ENCODE peak calls at places on chromosome 11, in seven cellular contexts. R is Peyer's patch, F is neural crest cell, U is fibroblast of villous mesenchyme, N is endothelial cell of umbilical vein, A is tibial nerve, H is AG09309. E is an unnamed sample.

GRCh38 chr11:21654091-21654490 is 538.8 kb upstream of the ANO5 start:
- DNase-seq in R (no peak), F (no peak), U (no peak), N (no peak), A (no peak), H (no peak), E (no peak)

GRCh38 chr11:65456418-65456817 is 33.8 kb downstream of the NEAT1 start:
- DNase-seq in R (no peak), F (no peak), U (peak), N (no peak), A (no peak), H (no peak), E (no peak)

GRCh38 chr11:7677801-7678201 is 4.5 kb upstream of the CYB5R2 start:
- DNase-seq in R (no peak), F (no peak), U (peak), N (no peak), A (no peak), H (no peak), E (no peak)

GRCh38 chr11:102010776-102011500 is 36.3 kb upstream of the CFAP300 start:
- DNase-seq in R (no peak), F (no peak), U (peak), N (peak), A (peak), H (peak), E (no peak)

GRCh38 chr11:59185412-59185811 is 13.5 kb downstream of the DTX4 start:
- DNase-seq in R (no peak), F (no peak), U (no peak), N (no peak), A (no peak), H (no peak), E (no peak)

GRCh38 chr11:67666676-67667489 is 7.5 kb downstream of the ALDH3B2 start:
- DNase-seq in R (no peak), F (no peak), U (no peak), N (no peak), A (no peak), H (no peak), E (no peak)

GRCh38 chr11:69293819-69294505 is at the start of gene MYEOV:
- DNase-seq in R (peak), F (no peak), U (peak), N (peak), A (no peak), H (no peak), E (peak)

GRCh38 chr11:100619484-100619883 is 67.6 kb upstream of the ARHGAP42 start:
- DNase-seq in R (no peak), F (no peak), U (no peak), N (peak), A (no peak), H (no peak), E (no peak)

GRCh38 chr11:61297341-61297740 is 2.2 kb upstream of the VWCE start:
- DNase-seq in R (no peak), F (no peak), U (no peak), N (no peak), A (no peak), H (no peak), E (no peak)

GRCh38 chr11:57539342-57539741 is 1.9 kb downstream of the SMTNL1 start:
- DNase-seq in R (no peak), F (no peak), U (no peak), N (no peak), A (no peak), H (no peak), E (no peak)

GRCh38 chr11:64001552-64002427 is 15.6 kb downstream of the OTUB1 start:
- DNase-seq in R (no peak), F (no peak), U (peak), N (peak), A (no peak), H (no peak), E (no peak)

GRCh38 chr11:63831326-63831725 is 7.6 kb upstream of the MARK2 start:
- DNase-seq in R (no peak), F (no peak), U (no peak), N (no peak), A (no peak), H (no peak), E (no peak)

GRCh38 chr11:27218498-27219038 is 144.4 kb downstream of the CCDC34 start:
- DNase-seq in R (no peak), F (no peak), U (no peak), N (no peak), A (no peak), H (peak), E (no peak)

GRCh38 chr11:19714387-19715363 is 2.0 kb downstream of the NAV2 start:
- DNase-seq in R (no peak), F (no peak), U (peak), N (peak), A (peak), H (no peak), E (peak)

GRCh38 chr11:85694385-85694980 is 8.5 kb upstream of the CCDC89 start:
- DNase-seq in R (no peak), F (no peak), U (peak), N (peak), A (no peak), H (no peak), E (no peak)

GRCh38 chr11:83069441-83070043 is 2.2 kb downstream of the RAB30 start:
- DNase-seq in R (peak), F (no peak), U (peak), N (peak), A (no peak), H (no peak), E (no peak)

GRCh38 chr11:102592634-102593581 is 32.2 kb downstream of the MMP20 start:
- DNase-seq in R (no peak), F (no peak), U (peak), N (peak), A (no peak), H (no peak), E (no peak)

GRCh38 chr11:78708388-78708787 is 133.7 kb upstream of the NARS2 start:
- DNase-seq in R (no peak), F (no peak), U (no peak), N (no peak), A (no peak), H (no peak), E (no peak)

GRCh38 chr11:14636119-14636518 is 7.5 kb upstream of the PDE3B start:
- DNase-seq in R (no peak), F (no peak), U (no peak), N (no peak), A (no peak), H (no peak), E (peak)

GRCh38 chr11:128419012-128419767 is 168.2 kb downstream of the ETS1 start:
- DNase-seq in R (no peak), F (no peak), U (no peak), N (no peak), A (no peak), H (no peak), E (no peak)

GRCh38 chr11:63598556-63598955 is 15.7 kb downstream of the PLAAT3 start:
- DNase-seq in R (no peak), F (no peak), U (no peak), N (no peak), A (no peak), H (no peak), E (no peak)

GRCh38 chr11:99464985-99465384 is 444.2 kb downstream of the CNTN5 start:
- DNase-seq in R (no peak), F (no peak), U (no peak), N (no peak), A (no peak), H (no peak), E (no peak)

GRCh38 chr11:34269031-34269430 is 88.8 kb downstream of the ABTB2 start:
- DNase-seq in R (no peak), F (no peak), U (no peak), N (no peak), A (no peak), H (no peak), E (no peak)

GRCh38 chr11:30960387-30960992 is 374.3 kb upstream of the MPPED2 start:
- DNase-seq in R (no peak), F (peak), U (peak), N (peak), A (no peak), H (peak), E (no peak)

GRCh38 chr11:58965246-58965985 is 26.1 kb downstream of the GLYATL1 start:
- DNase-seq in R (no peak), F (no peak), U (no peak), N (no peak), A (no peak), H (peak), E (no peak)

GRCh38 chr11:10108901-10109665 is 184.9 kb downstream of the SBF2 start:
- DNase-seq in R (no peak), F (no peak), U (peak), N (peak), A (no peak), H (peak), E (no peak)

GRCh38 chr11:23585700-23586099 is 725.4 kb upstream of the CCDC179 start:
- DNase-seq in R (no peak), F (no peak), U (no peak), N (no peak), A (no peak), H (no peak), E (no peak)

GRCh38 chr11:125846188-125846587 is 13.1 kb downstream of the PATE4 start:
- DNase-seq in R (no peak), F (no peak), U (no peak), N (no peak), A (no peak), H (no peak), E (no peak)

DNA sequence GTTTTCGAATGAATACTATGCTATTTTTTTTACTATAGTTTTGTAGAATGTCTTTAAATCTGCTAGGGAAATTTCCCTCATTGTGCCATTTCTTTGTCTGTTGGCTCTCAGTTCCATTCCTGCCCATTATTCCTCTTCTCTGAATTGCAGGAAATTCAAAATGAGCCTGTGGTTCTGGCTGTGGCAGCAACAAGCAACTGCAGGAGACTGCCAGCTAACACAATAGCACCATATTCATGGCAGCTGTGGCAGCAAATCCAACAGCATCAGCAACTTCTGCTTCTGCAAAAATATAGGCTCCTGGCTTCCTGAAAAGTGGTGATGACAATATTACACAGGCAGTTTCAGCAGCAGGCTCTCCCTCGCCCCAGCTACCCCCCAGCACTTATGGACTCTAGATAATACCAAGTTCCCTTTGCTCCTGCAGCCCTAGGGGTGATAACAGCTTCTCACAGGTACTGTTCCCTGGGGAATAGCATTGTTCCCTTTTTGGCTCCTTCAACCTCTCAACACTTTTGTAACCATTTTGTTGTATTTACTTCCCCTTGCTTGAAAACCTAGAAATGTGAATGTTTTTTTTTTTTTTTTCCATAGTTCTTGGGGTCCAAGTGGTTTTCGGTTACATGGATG is 9.3 kb downstream of the PATE4 start:
- DNase-seq in R (no peak), F (no peak), U (no peak), N (peak), A (no peak), H (no peak), E (no peak)
- TF ChIP-seq CTCF in R (no peak), F (no peak), U (no peak), N (no peak), A (no peak), H (no peak), E (no peak)

GRCh38 chr11:116513894-116514293 is 258.9 kb downstream of the BUD13 start:
- DNase-seq in R (no peak), F (peak), U (peak), N (peak), A (no peak), H (no peak), E (peak)
- TF ChIP-seq CTCF in R (peak), F (peak), U (peak), N (peak), A (no peak), H (peak), E (no peak)

GRCh38 chr11:17722000-17722643 is 2.8 kb downstream of the MYOD1 start:
- DNase-seq in R (no peak), F (no peak), U (no peak), N (no peak), A (no peak), H (no peak), E (no peak)
- TF ChIP-seq CTCF in R (no peak), F (peak), U (peak), N (peak), A (no peak), H (peak), E (no peak)

DNA sequence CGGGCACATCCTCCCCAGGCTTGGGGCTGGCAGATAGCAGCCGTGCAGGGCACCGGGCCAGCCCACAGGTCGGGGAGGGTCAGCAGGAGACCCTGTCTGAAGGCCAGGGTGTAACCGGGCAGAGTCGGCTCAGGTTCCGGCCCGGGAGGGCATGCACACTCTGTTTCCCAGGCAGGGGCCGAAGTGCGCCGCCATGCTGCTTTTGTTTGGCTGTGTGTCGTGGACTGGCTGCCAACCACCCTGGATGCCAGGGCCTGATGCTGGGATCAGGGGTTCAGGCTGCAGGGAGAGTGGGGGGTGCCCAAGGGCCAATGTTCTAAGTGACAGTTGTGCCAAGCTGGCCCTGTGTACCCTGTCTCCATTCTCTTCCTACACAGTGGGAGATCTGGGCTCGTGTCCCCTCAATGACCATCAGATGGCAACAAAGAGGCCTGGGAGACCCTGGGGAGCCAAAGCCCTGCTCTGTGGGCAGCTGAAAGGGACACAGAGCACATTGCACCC is 120.9 kb upstream of the B3GAT1 start:
- DNase-seq in R (no peak), F (no peak), U (no peak), N (no peak), A (no peak), H (no peak), E (no peak)
- TF ChIP-seq CTCF in R (no peak), F (no peak), U (no peak), N (no peak), A (no peak), H (no peak), E (no peak)

DNA sequence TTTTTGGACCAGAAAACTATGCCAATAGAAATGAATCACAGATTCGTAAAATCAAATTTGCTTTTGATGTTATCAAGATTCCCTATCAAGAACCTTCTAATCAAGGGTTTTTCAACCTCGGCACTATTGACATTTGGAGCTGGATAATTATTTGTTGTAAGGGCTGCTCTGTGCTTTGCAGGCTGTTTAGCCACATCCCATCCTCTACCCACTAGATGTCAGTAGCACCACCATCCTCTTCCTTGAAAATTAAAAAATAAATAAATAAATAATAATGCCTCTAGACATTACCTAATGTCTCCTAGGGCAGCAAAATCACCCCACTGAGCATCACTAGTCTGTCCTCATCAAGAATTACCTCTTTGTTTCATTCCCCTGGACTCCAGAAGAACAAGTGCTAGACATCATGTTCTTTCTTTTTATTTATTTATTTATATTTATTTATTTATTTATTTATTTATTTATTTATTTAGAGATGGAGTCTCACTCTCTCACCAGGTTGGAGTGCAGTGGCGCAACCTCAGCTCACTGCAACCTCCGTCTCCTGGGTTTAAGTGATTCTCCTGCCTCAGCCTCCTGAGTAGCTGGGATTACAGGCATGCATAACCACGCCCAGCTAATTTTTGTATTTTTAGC is 744.7 kb downstream of the KCNA4 start:
- DNase-seq in R (no peak), F (no peak), U (peak), N (peak), A (no peak), H (no peak), E (no peak)
- TF ChIP-seq CTCF in R (no peak), F (peak), U (peak), N (no peak), A (no peak), H (peak), E (no peak)

GRCh38 chr11:12409621-12410005 is 32.2 kb downstream of the PARVA start:
- DNase-seq in R (no peak), F (no peak), U (peak), N (no peak), A (no peak), H (no peak), E (no peak)

GRCh38 chr11:12411395-12411794 is 34.0 kb downstream of the PARVA start:
- DNase-seq in R (no peak), F (no peak), U (no peak), N (no peak), A (no peak), H (no peak), E (no peak)

GRCh38 chr11:12408156-12408770 is 30.9 kb downstream of the PARVA start:
- DNase-seq in R (no peak), F (no peak), U (no peak), N (no peak), A (no peak), H (no peak), E (no peak)

GRCh38 chr11:12411806-12412727 is 34.7 kb downstream of the PARVA start:
- DNase-seq in R (peak), F (peak), U (peak), N (peak), A (peak), H (peak), E (peak)

DNA sequence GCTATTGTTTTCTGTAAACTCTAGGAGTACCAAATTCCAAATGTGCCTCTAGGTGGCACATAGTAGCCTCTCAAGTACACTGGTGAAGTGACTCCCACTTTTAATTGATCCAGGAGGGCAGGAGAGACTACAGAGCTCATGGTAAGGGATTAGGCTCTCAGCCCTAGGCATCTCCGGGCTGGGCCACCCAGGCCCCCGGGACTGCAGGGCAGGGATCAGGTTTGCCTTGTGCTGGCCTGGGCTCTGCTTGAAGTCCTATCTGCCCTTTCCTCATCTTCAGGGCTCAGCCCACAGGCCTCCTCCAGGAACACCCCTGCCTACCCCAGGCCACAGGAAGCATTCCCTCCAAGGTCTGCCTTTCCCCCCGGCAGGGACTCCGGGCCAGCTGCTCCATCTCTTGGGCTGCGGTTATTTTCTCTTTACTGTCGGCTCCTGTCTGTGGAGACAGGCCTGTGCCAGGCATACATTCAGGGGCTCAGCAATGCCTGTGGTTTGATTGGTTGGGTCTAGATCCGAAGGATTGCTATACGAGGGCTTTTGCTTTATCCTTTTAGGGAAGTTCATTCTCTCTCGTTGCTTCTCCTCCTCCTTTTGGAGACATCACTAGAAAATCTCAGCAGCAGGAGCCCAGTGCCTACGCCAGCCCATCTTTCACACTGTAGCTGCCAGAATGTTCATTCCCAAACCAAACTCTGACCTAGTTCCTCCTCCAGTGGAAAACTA is 32.8 kb downstream of the PARVA start:
- DNase-seq in R (no peak), F (no peak), U (peak), N (peak), A (no peak), H (no peak), E (no peak)
- TF ChIP-seq CTCF in R (peak), F (peak), U (peak), N (no peak), A (no peak), H (peak), E (no peak)

GRCh38 chr11:93194673-93195291 is 3.0 kb downstream of the SLC36A4 start:
- DNase-seq in R (no peak), F (no peak), U (no peak), N (no peak), A (no peak), H (no peak), E (no peak)

GRCh38 chr11:93199616-93200015 is 1.8 kb upstream of the SLC36A4 start:
- DNase-seq in R (no peak), F (no peak), U (no peak), N (no peak), A (no peak), H (no peak), E (no peak)

GRCh38 chr11:93198221-93198650 is 445 bp upstream of the SLC36A4 start:
- DNase-seq in R (no peak), F (no peak), U (no peak), N (peak), A (no peak), H (no peak), E (no peak)

GRCh38 chr11:93197383-93198220 is at the start of gene SLC36A4:
- DNase-seq in R (peak), F (peak), U (peak), N (peak), A (peak), H (peak), E (peak)

DNA sequence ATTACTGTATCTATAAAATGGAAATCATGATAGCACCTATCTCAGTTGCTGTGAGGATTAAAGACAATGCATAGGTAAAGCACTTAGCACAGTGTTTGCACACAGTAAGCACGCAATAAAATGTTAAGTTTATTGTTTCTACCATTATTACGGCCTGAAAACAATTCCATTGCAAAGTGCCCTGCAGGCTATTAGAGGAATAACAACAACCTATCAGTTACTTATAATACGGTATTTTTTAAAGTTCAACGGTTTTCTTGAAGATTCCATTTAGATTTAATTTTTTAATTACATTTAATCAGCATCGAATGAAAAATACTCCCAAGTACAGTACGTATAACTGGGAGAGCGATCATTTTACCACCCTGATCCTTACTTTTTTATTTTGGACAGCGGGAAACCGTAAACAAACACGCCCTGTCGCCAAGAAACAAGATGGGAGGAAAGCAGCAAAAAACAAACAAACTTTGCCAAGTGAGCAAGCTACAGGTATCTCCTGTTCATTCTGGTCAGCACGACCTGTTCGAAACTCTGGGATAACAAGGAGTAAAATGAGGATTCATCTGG is 892 bp downstream of the SLC36A4 start:
- DNase-seq in R (no peak), F (no peak), U (no peak), N (no peak), A (no peak), H (no peak), E (no peak)
- TF ChIP-seq CTCF in R (peak), F (peak), U (peak), N (no peak), A (peak), H (peak), E (peak)